ENCODE peak calls at places on chromosomes 13 and 19, in six cellular contexts. T is cardiac muscle cell, L is HCT116, O is RWPE1, F is adrenal gland, Q is tibial artery. N is an unnamed sample.
A peak's percentile ranks its signal among the peaks of the same experiment; 100 is the strongest.

GRCh38 chr13:36211567-36211966 is 2.8 kb downstream of the SOHLH2 start:
- DNase-seq in L (no peak), Q (no peak), T (no peak), F (no peak), O (no peak), N (no peak)

GRCh38 chr13:51532736-51533197 is 51.5 kb upstream of the WDFY2 start:
- DNase-seq in L (no peak), O (no peak), F (no peak), Q (no peak), T (no peak), N (no peak)

GRCh38 chr13:23325191-23325590 is 108.3 kb downstream of the SACS start:
- DNase-seq in T (no peak), O (no peak), Q (no peak), L (no peak), F (no peak), N (peak; percentile 61)

GRCh38 chr13:24215732-24216131 is 55.2 kb downstream of the SPATA13 start:
- DNase-seq in T (no peak), O (no peak), Q (peak; percentile 50), L (no peak), F (peak; percentile 87), N (no peak)

GRCh38 chr19:1121395-1121794 is 17.6 kb downstream of the GPX4 start:
- DNase-seq in O (no peak), F (no peak), T (no peak), L (no peak), Q (no peak), N (no peak)

GRCh38 chr13:41720839-41721561 is 239.9 kb downstream of the VWA8 start:
- DNase-seq in T (no peak), L (no peak), Q (no peak), O (peak; percentile 26), F (no peak), N (no peak)

GRCh38 chr19:1063030-1063908 is 3.7 kb upstream of the ARHGAP45 start:
- DNase-seq in O (peak; percentile 39), Q (no peak), L (peak; percentile 78), F (no peak), T (no peak), N (no peak)

GRCh38 chr13:22114630-22115311 is 443.9 kb downstream of the FGF9 start:
- DNase-seq in T (no peak), Q (no peak), L (no peak), F (peak; percentile 18), O (no peak), N (no peak)

GRCh38 chr13:28138756-28139470 is 568 bp downstream of the PAN3 start:
- DNase-seq in T (peak; percentile 90), O (peak; percentile 72), F (peak; percentile 87), Q (peak; percentile 84), L (peak; percentile 63), N (peak; percentile 78)

GRCh38 chr13:46633416-46633815 is 80.4 kb downstream of the LRCH1 start:
- DNase-seq in F (no peak), T (no peak), Q (no peak), L (no peak), O (peak; percentile 30), N (peak; percentile 32)

GRCh38 chr13:99991013-99991805 is 9.6 kb downstream of the ZIC2 start:
- DNase-seq in Q (no peak), O (no peak), F (no peak), T (no peak), L (no peak), N (no peak)

GRCh38 chr13:38661276-38661675 is 25.6 kb upstream of the FREM2 start:
- DNase-seq in Q (no peak), T (no peak), L (no peak), F (peak; percentile 26), O (no peak), N (peak; percentile 12)

GRCh38 chr13:28475916-28476725 is 18.8 kb downstream of the FLT1 start:
- DNase-seq in Q (no peak), L (peak; percentile 36), O (peak; percentile 50), T (no peak), F (peak; percentile 38), N (peak; percentile 37)

GRCh38 chr13:93723316-93723715 is 496.7 kb downstream of the GPC6 start:
- DNase-seq in T (no peak), Q (no peak), F (no peak), L (no peak), O (no peak), N (no peak)

GRCh38 chr19:55118401-55118991 is 1.1 kb upstream of the PPP1R12C start:
- DNase-seq in F (peak; percentile 21), L (no peak), O (no peak), T (peak; percentile 19), Q (peak; percentile 43), N (peak; percentile 30)

GRCh38 chr19:28555317-28555716 is 657.6 kb downstream of the UQCRFS1 start:
- DNase-seq in T (no peak), L (no peak), Q (no peak), F (no peak), O (no peak), N (no peak)

GRCh38 chr13:113001251-113002140 is 32.5 kb downstream of the MCF2L start:
- DNase-seq in L (no peak), T (peak; percentile 91), F (no peak), Q (no peak), O (no peak), N (no peak)

GRCh38 chr19:49968279-49968922 is 7.4 kb upstream of the SIGLEC11 start:
- DNase-seq in F (peak; percentile 32), Q (no peak), T (no peak), O (no peak), L (no peak), N (no peak)

GRCh38 chr19:38731654-38732301 is 12.5 kb downstream of the CAPN12 start:
- DNase-seq in O (no peak), Q (no peak), F (no peak), L (no peak), T (no peak), N (no peak)

DNA sequence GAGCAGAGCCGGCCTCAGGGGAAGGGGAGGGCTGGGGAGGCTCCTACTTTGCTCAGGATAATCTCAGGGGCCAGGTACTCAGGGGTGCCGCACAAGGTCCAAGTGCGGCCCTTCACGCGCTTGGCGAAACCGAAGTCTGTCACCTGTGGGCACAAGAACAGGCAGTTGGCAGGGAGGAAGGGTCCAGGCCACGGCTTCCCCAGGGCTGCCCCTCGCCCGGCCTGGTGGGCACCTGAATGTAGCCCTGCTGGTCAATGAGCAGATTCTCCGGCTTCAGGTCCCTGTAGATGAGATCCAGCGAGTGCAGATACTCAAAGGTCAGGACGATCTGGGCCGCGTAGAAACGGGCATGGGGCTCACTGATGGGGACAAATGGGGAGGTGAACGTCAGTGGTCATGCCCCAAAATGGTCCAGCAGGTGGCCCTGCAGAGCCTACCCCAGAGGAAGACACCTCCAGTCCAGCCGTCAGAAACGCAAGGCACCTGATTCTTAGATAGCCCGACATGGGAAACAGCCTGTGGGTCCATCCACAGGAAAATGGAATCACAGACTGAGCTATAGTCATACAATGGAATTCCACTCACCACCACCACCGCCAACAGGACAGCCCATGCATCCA is 7.1 kb upstream of the SAMD1 start:
- DNase-seq in Q (no peak), F (no peak), T (no peak), L (no peak), O (no peak), N (no peak)
- TF ChIP-seq CTCF in Q (no peak), F (peak; percentile 36), T (peak; percentile 10), L (peak; percentile 32), O (peak; percentile 7), N (peak; percentile 36)

GRCh38 chr19:14440049-14440448 is 6.9 kb downstream of the PKN1 start:
- DNase-seq in Q (peak; percentile 80), F (peak; percentile 63), L (no peak), T (no peak), O (no peak), N (no peak)
- H3K27ac ChIP-seq in Q (no peak overlapping the region), F (peak overlapping the region; percentile 37), L (no peak overlapping the region), T (no peak overlapping the region), O (no peak overlapping the region), N (no peak overlapping the region)

GRCh38 chr19:30425885-30426838 is 54.0 kb downstream of the ZNF536 start:
- DNase-seq in F (no peak), T (no peak), L (no peak), Q (no peak), O (no peak), N (no peak)

GRCh38 chr19:30430206-30430734 is 58.1 kb downstream of the ZNF536 start:
- DNase-seq in F (no peak), O (no peak), L (no peak), T (no peak), Q (no peak), N (no peak)

GRCh38 chr19:30426864-30427263 is 54.7 kb downstream of the ZNF536 start:
- DNase-seq in F (no peak), L (no peak), O (no peak), T (no peak), Q (no peak), N (no peak)

GRCh38 chr19:30428856-30429255 is 56.7 kb downstream of the ZNF536 start:
- DNase-seq in L (no peak), Q (no peak), T (no peak), F (no peak), O (no peak), N (no peak)

GRCh38 chr19:30428281-30428680 is 56.1 kb downstream of the ZNF536 start:
- DNase-seq in O (no peak), T (no peak), L (no peak), Q (no peak), F (no peak), N (no peak)
- TF ChIP-seq CTCF in O (no peak), T (no peak), L (no peak), Q (no peak), F (no peak), N (no peak)

DNA sequence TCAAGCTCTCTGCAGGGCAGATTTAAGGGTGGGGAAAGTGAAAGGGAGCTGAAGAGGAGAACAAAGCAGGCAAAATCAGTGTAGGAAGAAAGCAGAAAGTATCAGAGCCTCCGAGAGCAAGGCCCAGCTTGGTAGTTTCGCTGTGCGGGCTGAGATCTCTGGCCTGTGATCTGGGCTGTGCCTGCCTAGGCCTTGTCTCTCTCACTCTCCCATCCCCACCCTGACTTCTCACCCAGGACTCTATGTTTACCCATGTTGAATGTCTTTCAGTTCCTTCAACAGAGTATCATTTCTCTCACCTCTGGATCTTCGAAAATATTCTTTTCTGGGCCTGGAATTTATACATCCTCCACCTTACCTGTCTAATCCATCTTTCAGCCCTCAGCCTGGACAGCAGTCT is 391.3 kb downstream of the FOXO1 start:
- DNase-seq in T (no peak), O (no peak), Q (no peak), L (no peak), F (no peak), N (no peak)
- H3K27ac ChIP-seq in T (no peak overlapping the region), O (no peak overlapping the region), Q (no peak overlapping the region), L (no peak overlapping the region), F (no peak overlapping the region), N (peak overlapping the region; percentile 29)

GRCh38 chr19:7748756-7749155 is 1.4 kb upstream of the CD209 start:
- DNase-seq in L (peak; percentile 50), Q (no peak), T (no peak), F (peak; percentile 68), O (peak; percentile 27), N (peak; percentile 55)
- TF ChIP-seq CTCF in L (peak; percentile 51), Q (no peak), T (no peak), F (peak; percentile 53), O (no peak), N (peak; percentile 59)

GRCh38 chr13:62512194-62513141 is 1096.8 kb upstream of the PCDH20 start:
- DNase-seq in O (peak; percentile 1), Q (no peak), F (peak; percentile 7), L (peak; percentile 35), T (peak; percentile 61), N (no peak)
- H3K27ac ChIP-seq in O (no peak overlapping the region), Q (no peak overlapping the region), F (no peak overlapping the region), L (no peak overlapping the region), T (no peak overlapping the region), N (no peak overlapping the region)